ENCODE peak calls at places on chromosomes 12 and 14, in six cellular contexts. H, V, T, P, A and W are unnamed samples.

GRCh38 chr14:22118894-22119477 is 445.4 kb upstream of the OR4E1 start:
- DNase-seq in V (no peak), P (no peak), A (peak), H (no peak), T (no peak), W (no peak)

GRCh38 chr14:53180272-53181221 is 27.4 kb upstream of the DDHD1 start:
- DNase-seq in P (no peak), T (no peak), H (no peak), A (no peak), V (no peak), W (no peak)

GRCh38 chr14:67973415-67973814 is 153.8 kb downstream of the RAD51B start:
- DNase-seq in P (no peak), A (no peak), T (no peak), H (no peak), V (no peak), W (no peak)

GRCh38 chr14:31858868-31859267 is 218.2 kb upstream of the ARHGAP5 start:
- DNase-seq in A (peak), H (no peak), T (no peak), P (no peak), V (no peak), W (no peak)

GRCh38 chr12:31922341-31923062 is 36.7 kb upstream of the RESF1 start:
- DNase-seq in P (no peak), H (no peak), A (peak), V (no peak), T (no peak), W (no peak)

GRCh38 chr12:6056406-6057211 is 67.9 kb downstream of the VWF start:
- DNase-seq in H (no peak), V (no peak), A (no peak), T (no peak), P (no peak), W (no peak)

GRCh38 chr12:30694412-30694955 is 1.2 kb downstream of the IPO8 start:
- DNase-seq in V (no peak), P (no peak), T (no peak), A (peak), H (no peak), W (no peak)

GRCh38 chr14:35821546-35822411 is 4.4 kb upstream of the BRMS1L start:
- DNase-seq in P (peak), V (no peak), T (no peak), H (no peak), A (peak), W (no peak)

GRCh38 chr14:101032433-101032832 is 128.9 kb upstream of the RTL1 start:
- DNase-seq in V (no peak), P (no peak), A (no peak), T (no peak), H (no peak), W (no peak)

GRCh38 chr12:12016284-12017100 is 54.2 kb upstream of the BCL2L14 start:
- DNase-seq in A (peak), T (no peak), V (no peak), H (no peak), P (no peak), W (no peak)

GRCh38 chr12:55585817-55586216 is 13.5 kb downstream of the OR2AP1 start:
- DNase-seq in H (no peak), P (no peak), A (no peak), V (no peak), T (no peak), W (no peak)

GRCh38 chr12:56029166-56029519 is 8.3 kb downstream of the IKZF4 start:
- DNase-seq in P (peak), V (no peak), H (no peak), A (no peak), T (no peak), W (no peak)

GRCh38 chr12:115255257-115255656 is 571.3 kb upstream of the TBX3 start:
- DNase-seq in T (no peak), V (no peak), P (no peak), H (no peak), A (no peak), W (no peak)

GRCh38 chr12:116525418-116526001 is 33.7 kb upstream of the MAP1LC3B2 start:
- DNase-seq in H (no peak), T (no peak), V (peak), P (peak), A (peak), W (no peak)

GRCh38 chr14:39179042-39179441 is 4.0 kb downstream of the PNN start:
- DNase-seq in T (no peak), P (no peak), H (no peak), A (no peak), V (no peak), W (no peak)